ENCODE peak calls at places on chromosomes 16 and 17, in four cellular contexts. S is AML-193; R is Calu3; I is activated CD4-positive, alpha-beta T cell treated with anti-CD3 and anti-CD28 coated beads, Interleukin-2, amount 10 ng/mL, durations not matched to agents 7 days and 5 days. F is an unnamed sample.

GRCh38 chr17:16584273-16584995 is 15.4 kb upstream of the ZNF287 start:
- DNase-seq in S (peak), R (peak), I (peak), F (no peak)

GRCh38 chr17:81648013-81648706 is 8.2 kb downstream of the PDE6G start:
- DNase-seq in S (no peak), R (no peak), I (no peak), F (no peak)

GRCh38 chr16:12260119-12260646 is 283.6 kb downstream of the SNX29 start:
- DNase-seq in S (no peak), R (no peak), I (no peak), F (no peak)

GRCh38 chr17:60392845-60393702 is 1.1 kb upstream of the USP32 start:
- DNase-seq in S (peak), R (peak), I (peak), F (peak)

GRCh38 chr16:51710186-51710585 is 559.1 kb upstream of the SALL1 start:
- DNase-seq in S (no peak), R (no peak), I (no peak), F (no peak)

GRCh38 chr16:56971768-56972043 is 10.0 kb downstream of the CETP start:
- DNase-seq in S (no peak), R (no peak), I (no peak), F (no peak)

GRCh38 chr16:57837305-57838125 is 35.2 kb upstream of the KIFC3 start:
- DNase-seq in S (no peak), R (no peak), I (no peak), F (no peak)

GRCh38 chr17:29048440-29049360 is 5.8 kb downstream of the PIPOX start:
- DNase-seq in S (no peak), R (no peak), I (no peak), F (no peak)

GRCh38 chr16:87765473-87765775 is 362 bp downstream of the KLHDC4 start:
- DNase-seq in S (no peak), R (peak), I (peak), F (peak)

GRCh38 chr17:56595831-56596740 is 2.6 kb downstream of the NOG start:
- DNase-seq in S (no peak), R (peak), I (peak), F (peak)

GRCh38 chr17:78237403-78238012 is 6.1 kb downstream of the TMEM235 start:
- DNase-seq in S (no peak), R (no peak), I (no peak), F (no peak)